ENCODE peak calls at places on chromosome 1, in ten cellular contexts. One of them, this sample, is unnamed.

GRCh38 chr1:109643385-109644230 is 12.3 kb upstream of the GSTM4 start:
- DNase-seq in WERI-Rb-1: peak; percentile 89
- DNase-seq in progenitor cell of endocrine pancreas: peak; percentile 88
- DNase-seq in testis: peak; percentile 87
- DNase-seq in Panc1: no peak
- DNase-seq in choroid plexus epithelial cell: peak; percentile 75
- DNase-seq in PC-3: peak; percentile 86
- DNase-seq in fibroblast of lung: peak; percentile 62
- DNase-seq in gastrocnemius medialis: peak; percentile 69
- DNase-seq in AG10803: peak; percentile 56
- DNase-seq in this sample: peak; percentile 96

GRCh38 chr1:105172803-105173202 is 1423.1 kb downstream of the AMY1C start:
- DNase-seq in WERI-Rb-1: no peak
- DNase-seq in progenitor cell of endocrine pancreas: no peak
- DNase-seq in testis: no peak
- DNase-seq in Panc1: no peak
- DNase-seq in choroid plexus epithelial cell: no peak
- DNase-seq in PC-3: no peak
- DNase-seq in fibroblast of lung: no peak
- DNase-seq in gastrocnemius medialis: no peak
- DNase-seq in AG10803: no peak
- DNase-seq in this sample: no peak

GRCh38 chr1:175889044-175889443 is 145.6 kb upstream of the TNR start:
- DNase-seq in WERI-Rb-1: no peak
- DNase-seq in progenitor cell of endocrine pancreas: no peak
- DNase-seq in testis: no peak
- DNase-seq in Panc1: no peak
- DNase-seq in choroid plexus epithelial cell: no peak
- DNase-seq in PC-3: no peak
- DNase-seq in fibroblast of lung: peak; percentile 23
- DNase-seq in gastrocnemius medialis: no peak
- DNase-seq in AG10803: peak; percentile 11
- DNase-seq in this sample: no peak

GRCh38 chr1:113207019-113207418 is 134.0 kb downstream of the LRIG2 start:
- DNase-seq in WERI-Rb-1: no peak
- DNase-seq in progenitor cell of endocrine pancreas: no peak
- DNase-seq in testis: no peak
- DNase-seq in Panc1: no peak
- DNase-seq in choroid plexus epithelial cell: no peak
- DNase-seq in PC-3: peak; percentile 16
- DNase-seq in fibroblast of lung: no peak
- DNase-seq in gastrocnemius medialis: no peak
- DNase-seq in AG10803: no peak
- DNase-seq in this sample: no peak

GRCh38 chr1:21913258-21913657 is 23.9 kb downstream of the HSPG2 start:
- DNase-seq in WERI-Rb-1: no peak
- DNase-seq in progenitor cell of endocrine pancreas: no peak
- DNase-seq in testis: no peak
- DNase-seq in Panc1: no peak
- DNase-seq in choroid plexus epithelial cell: no peak
- DNase-seq in PC-3: no peak
- DNase-seq in fibroblast of lung: no peak
- DNase-seq in gastrocnemius medialis: peak; percentile 87
- DNase-seq in AG10803: no peak
- DNase-seq in this sample: no peak

GRCh38 chr1:56639210-56639609 is 5.9 kb upstream of the PRKAA2 start:
- DNase-seq in WERI-Rb-1: no peak
- DNase-seq in progenitor cell of endocrine pancreas: no peak
- DNase-seq in testis: no peak
- DNase-seq in Panc1: no peak
- DNase-seq in choroid plexus epithelial cell: no peak
- DNase-seq in PC-3: no peak
- DNase-seq in fibroblast of lung: peak; percentile 35
- DNase-seq in gastrocnemius medialis: no peak
- DNase-seq in AG10803: no peak
- DNase-seq in this sample: no peak

GRCh38 chr1:115978292-115978941 is 2.1 kb downstream of the SLC22A15 start:
- DNase-seq in WERI-Rb-1: no peak
- DNase-seq in progenitor cell of endocrine pancreas: no peak
- DNase-seq in testis: no peak
- DNase-seq in Panc1: no peak
- DNase-seq in choroid plexus epithelial cell: no peak
- DNase-seq in PC-3: no peak
- DNase-seq in fibroblast of lung: no peak
- DNase-seq in gastrocnemius medialis: no peak
- DNase-seq in AG10803: no peak
- DNase-seq in this sample: no peak

GRCh38 chr1:196193891-196194559 is 414.2 kb downstream of the KCNT2 start:
- DNase-seq in WERI-Rb-1: no peak
- DNase-seq in progenitor cell of endocrine pancreas: no peak
- DNase-seq in testis: no peak
- DNase-seq in Panc1: no peak
- DNase-seq in choroid plexus epithelial cell: peak; percentile 68
- DNase-seq in PC-3: peak; percentile 33
- DNase-seq in fibroblast of lung: peak; percentile 64
- DNase-seq in gastrocnemius medialis: no peak
- DNase-seq in AG10803: no peak
- DNase-seq in this sample: no peak

GRCh38 chr1:172821609-172822274 is 162.8 kb downstream of the FASLG start:
- DNase-seq in WERI-Rb-1: no peak
- DNase-seq in progenitor cell of endocrine pancreas: no peak
- DNase-seq in testis: peak; percentile 25
- DNase-seq in Panc1: no peak
- DNase-seq in choroid plexus epithelial cell: peak; percentile 69
- DNase-seq in PC-3: peak; percentile 51
- DNase-seq in fibroblast of lung: peak; percentile 82
- DNase-seq in gastrocnemius medialis: no peak
- DNase-seq in AG10803: peak; percentile 80
- DNase-seq in this sample: no peak

GRCh38 chr1:209772116-209772515 is 12.2 kb downstream of the C1orf74 start:
- DNase-seq in WERI-Rb-1: peak; percentile 48
- DNase-seq in progenitor cell of endocrine pancreas: no peak
- DNase-seq in testis: no peak
- DNase-seq in Panc1: no peak
- DNase-seq in choroid plexus epithelial cell: no peak
- DNase-seq in PC-3: no peak
- DNase-seq in fibroblast of lung: no peak
- DNase-seq in gastrocnemius medialis: no peak
- DNase-seq in AG10803: no peak
- DNase-seq in this sample: no peak

GRCh38 chr1:215556996-215557395 is 10.1 kb upstream of the KCTD3 start:
- DNase-seq in WERI-Rb-1: no peak
- DNase-seq in progenitor cell of endocrine pancreas: no peak
- DNase-seq in testis: no peak
- DNase-seq in Panc1: no peak
- DNase-seq in choroid plexus epithelial cell: no peak
- DNase-seq in PC-3: no peak
- DNase-seq in fibroblast of lung: no peak
- DNase-seq in gastrocnemius medialis: no peak
- DNase-seq in AG10803: no peak
- DNase-seq in this sample: no peak

GRCh38 chr1:188668083-188668482 is 1809.6 kb downstream of the BRINP3 start:
- DNase-seq in WERI-Rb-1: no peak
- DNase-seq in progenitor cell of endocrine pancreas: no peak
- DNase-seq in testis: no peak
- DNase-seq in Panc1: no peak
- DNase-seq in choroid plexus epithelial cell: no peak
- DNase-seq in PC-3: peak; percentile 31
- DNase-seq in fibroblast of lung: no peak
- DNase-seq in gastrocnemius medialis: no peak
- DNase-seq in AG10803: no peak
- DNase-seq in this sample: no peak

GRCh38 chr1:39453603-39454002 is 37.8 kb upstream of the BMP8A start:
- DNase-seq in WERI-Rb-1: no peak
- DNase-seq in progenitor cell of endocrine pancreas: no peak
- DNase-seq in testis: no peak
- DNase-seq in Panc1: no peak
- DNase-seq in choroid plexus epithelial cell: peak; percentile 94
- DNase-seq in PC-3: no peak
- DNase-seq in fibroblast of lung: peak; percentile 74
- DNase-seq in gastrocnemius medialis: peak; percentile 65
- DNase-seq in AG10803: peak; percentile 61
- DNase-seq in this sample: no peak

GRCh38 chr1:159171254-159171687 is at the start of gene CADM3:
- DNase-seq in WERI-Rb-1: peak; percentile 33
- DNase-seq in progenitor cell of endocrine pancreas: peak; percentile 37
- DNase-seq in testis: peak; percentile 31
- DNase-seq in Panc1: no peak
- DNase-seq in choroid plexus epithelial cell: no peak
- DNase-seq in PC-3: no peak
- DNase-seq in fibroblast of lung: no peak
- DNase-seq in gastrocnemius medialis: no peak
- DNase-seq in AG10803: no peak
- DNase-seq in this sample: no peak

GRCh38 chr1:184101571-184101970 is 50.0 kb downstream of the TSEN15 start:
- DNase-seq in WERI-Rb-1: no peak
- DNase-seq in progenitor cell of endocrine pancreas: no peak
- DNase-seq in testis: no peak
- DNase-seq in Panc1: no peak
- DNase-seq in choroid plexus epithelial cell: no peak
- DNase-seq in PC-3: no peak
- DNase-seq in fibroblast of lung: no peak
- DNase-seq in gastrocnemius medialis: no peak
- DNase-seq in AG10803: no peak
- DNase-seq in this sample: no peak

GRCh38 chr1:29417971-29418370 is 181.6 kb downstream of the PTPRU start:
- DNase-seq in WERI-Rb-1: no peak
- DNase-seq in progenitor cell of endocrine pancreas: no peak
- DNase-seq in testis: no peak
- DNase-seq in Panc1: no peak
- DNase-seq in choroid plexus epithelial cell: no peak
- DNase-seq in PC-3: no peak
- DNase-seq in fibroblast of lung: no peak
- DNase-seq in gastrocnemius medialis: no peak
- DNase-seq in AG10803: no peak
- DNase-seq in this sample: no peak

GRCh38 chr1:91750398-91750996 is 135.5 kb downstream of the TGFBR3 start:
- DNase-seq in WERI-Rb-1: no peak
- DNase-seq in progenitor cell of endocrine pancreas: no peak
- DNase-seq in testis: no peak
- DNase-seq in Panc1: no peak
- DNase-seq in choroid plexus epithelial cell: no peak
- DNase-seq in PC-3: no peak
- DNase-seq in fibroblast of lung: peak; percentile 49
- DNase-seq in gastrocnemius medialis: no peak
- DNase-seq in AG10803: peak; percentile 72
- DNase-seq in this sample: no peak

GRCh38 chr1:91148641-91149069 is 126.8 kb upstream of the ZNF644 start:
- DNase-seq in WERI-Rb-1: no peak
- DNase-seq in progenitor cell of endocrine pancreas: no peak
- DNase-seq in testis: no peak
- DNase-seq in Panc1: no peak
- DNase-seq in choroid plexus epithelial cell: no peak
- DNase-seq in PC-3: no peak
- DNase-seq in fibroblast of lung: no peak
- DNase-seq in gastrocnemius medialis: peak; percentile 20
- DNase-seq in AG10803: no peak
- DNase-seq in this sample: no peak

GRCh38 chr1:56137829-56138505 is 441.4 kb downstream of the PLPP3 start:
- DNase-seq in WERI-Rb-1: no peak
- DNase-seq in progenitor cell of endocrine pancreas: no peak
- DNase-seq in testis: no peak
- DNase-seq in Panc1: no peak
- DNase-seq in choroid plexus epithelial cell: peak; percentile 35
- DNase-seq in PC-3: peak; percentile 15
- DNase-seq in fibroblast of lung: peak; percentile 64
- DNase-seq in gastrocnemius medialis: no peak
- DNase-seq in AG10803: no peak
- DNase-seq in this sample: no peak

GRCh38 chr1:248696261-248696660 is 6.3 kb downstream of the OR14I1 start:
- DNase-seq in WERI-Rb-1: peak; percentile 49
- DNase-seq in progenitor cell of endocrine pancreas: no peak
- DNase-seq in testis: peak; percentile 56
- DNase-seq in Panc1: no peak
- DNase-seq in choroid plexus epithelial cell: no peak
- DNase-seq in PC-3: peak; percentile 65
- DNase-seq in fibroblast of lung: no peak
- DNase-seq in gastrocnemius medialis: no peak
- DNase-seq in AG10803: peak; percentile 1
- DNase-seq in this sample: no peak
- TF ChIP-seq CTCF in WERI-Rb-1: peak; percentile 44
- TF ChIP-seq CTCF in progenitor cell of endocrine pancreas: no peak
- TF ChIP-seq CTCF in testis: no peak
- TF ChIP-seq CTCF in Panc1: peak; percentile 54
- TF ChIP-seq CTCF in choroid plexus epithelial cell: no peak
- TF ChIP-seq CTCF in PC-3: peak; percentile 72
- TF ChIP-seq CTCF in fibroblast of lung: no peak
- TF ChIP-seq CTCF in gastrocnemius medialis: no peak
- TF ChIP-seq CTCF in AG10803: peak; percentile 1
- TF ChIP-seq CTCF in this sample: no peak

DNA sequence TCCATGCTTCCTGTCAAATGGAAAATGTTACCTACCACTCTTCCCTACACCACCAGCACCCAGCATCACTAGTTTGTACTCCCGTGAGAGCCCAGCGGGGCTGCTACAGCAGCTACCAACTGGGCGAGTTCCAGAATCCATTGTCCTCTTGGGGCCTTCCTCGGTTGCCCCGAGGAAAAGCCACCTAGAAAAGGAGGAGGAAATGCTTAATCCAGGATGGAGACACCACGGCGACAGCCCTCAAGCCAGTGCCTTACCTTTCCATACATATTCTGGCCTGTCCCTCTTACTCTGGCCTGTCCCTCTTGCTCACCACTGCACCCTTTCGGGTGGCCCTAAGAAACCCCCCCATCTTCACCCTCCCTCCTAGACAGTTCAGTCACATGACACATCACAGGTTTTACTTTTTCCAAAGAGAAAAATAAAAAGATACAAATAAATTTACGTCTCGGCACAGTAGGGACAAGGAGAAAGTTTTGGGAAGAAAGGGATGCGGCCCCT is 478 bp downstream of the RIT1 start:
- DNase-seq in WERI-Rb-1: peak; percentile 72
- DNase-seq in progenitor cell of endocrine pancreas: no peak
- DNase-seq in testis: peak; percentile 51
- DNase-seq in Panc1: no peak
- DNase-seq in choroid plexus epithelial cell: peak; percentile 53
- DNase-seq in PC-3: peak; percentile 41
- DNase-seq in fibroblast of lung: peak; percentile 50
- DNase-seq in gastrocnemius medialis: no peak
- DNase-seq in AG10803: no peak
- DNase-seq in this sample: peak; percentile 6
- TF ChIP-seq CTCF in WERI-Rb-1: peak; percentile 45
- TF ChIP-seq CTCF in progenitor cell of endocrine pancreas: no peak
- TF ChIP-seq CTCF in testis: no peak
- TF ChIP-seq CTCF in Panc1: no peak
- TF ChIP-seq CTCF in choroid plexus epithelial cell: peak; percentile 32
- TF ChIP-seq CTCF in PC-3: no peak
- TF ChIP-seq CTCF in fibroblast of lung: peak; percentile 20
- TF ChIP-seq CTCF in gastrocnemius medialis: no peak
- TF ChIP-seq CTCF in AG10803: peak; percentile 35
- TF ChIP-seq CTCF in this sample: no peak

GRCh38 chr1:22930235-22930912 is 42.3 kb downstream of the LACTBL1 start:
- DNase-seq in WERI-Rb-1: peak; percentile 84
- DNase-seq in progenitor cell of endocrine pancreas: peak; percentile 45
- DNase-seq in testis: peak; percentile 45
- DNase-seq in Panc1: no peak
- DNase-seq in choroid plexus epithelial cell: peak; percentile 48
- DNase-seq in PC-3: peak; percentile 64
- DNase-seq in fibroblast of lung: peak; percentile 8
- DNase-seq in gastrocnemius medialis: no peak
- DNase-seq in AG10803: peak; percentile 17
- DNase-seq in this sample: peak; percentile 86
- TF ChIP-seq CTCF in WERI-Rb-1: peak; percentile 80
- TF ChIP-seq CTCF in progenitor cell of endocrine pancreas: peak; percentile 76
- TF ChIP-seq CTCF in testis: peak; percentile 61
- TF ChIP-seq CTCF in Panc1: peak; percentile 92
- TF ChIP-seq CTCF in choroid plexus epithelial cell: peak; percentile 93
- TF ChIP-seq CTCF in PC-3: peak; percentile 86
- TF ChIP-seq CTCF in fibroblast of lung: peak; percentile 91
- TF ChIP-seq CTCF in gastrocnemius medialis: peak; percentile 29
- TF ChIP-seq CTCF in AG10803: peak; percentile 90
- TF ChIP-seq CTCF in this sample: peak; percentile 86

GRCh38 chr1:181152892-181153633 is 64.6 kb downstream of the IER5 start:
- DNase-seq in WERI-Rb-1: peak; percentile 80
- DNase-seq in progenitor cell of endocrine pancreas: no peak
- DNase-seq in testis: peak; percentile 95
- DNase-seq in Panc1: no peak
- DNase-seq in choroid plexus epithelial cell: peak; percentile 92
- DNase-seq in PC-3: no peak
- DNase-seq in fibroblast of lung: peak; percentile 96
- DNase-seq in gastrocnemius medialis: peak; percentile 98
- DNase-seq in AG10803: peak; percentile 42
- DNase-seq in this sample: peak; percentile 58
- TF ChIP-seq CTCF in WERI-Rb-1: peak; percentile 36
- TF ChIP-seq CTCF in progenitor cell of endocrine pancreas: peak; percentile 38
- TF ChIP-seq CTCF in testis: peak; percentile 25
- TF ChIP-seq CTCF in Panc1: no peak
- TF ChIP-seq CTCF in choroid plexus epithelial cell: peak; percentile 53
- TF ChIP-seq CTCF in PC-3: no peak
- TF ChIP-seq CTCF in fibroblast of lung: peak; percentile 50
- TF ChIP-seq CTCF in gastrocnemius medialis: peak; percentile 43
- TF ChIP-seq CTCF in AG10803: peak; percentile 34
- TF ChIP-seq CTCF in this sample: no peak

This sample was measured in endothelial cell.